ENCODE peak calls at places on chromosomes 2 and 18, in nine cellular contexts. S is NCI-H146; I is fibroblast of the conjunctiva; R is HFFc6; F is activated CD4-positive, alpha-beta T cell treated with anti-CD3 and anti-CD28 coated beads, Interleukin-2, amount 10 ng/mL, durations not matched to agents 7 days and 5 days; B is GM10248; P is stimulated activated CD4-positive, alpha-beta T cell treated with anti-CD3 and anti-CD28 coated beads, Interleukin-15, amount 100 ng/mL, for 1 hour; J is RWPE2; V is WTC11. K is an unnamed sample.
A peak's percentile ranks its signal among the peaks of the same experiment; 100 is the strongest.

GRCh38 chr2:74878551-74878950 is 44.6 kb downstream of the HK2 start:
- DNase-seq in I (no peak), B (no peak), P (no peak), V (no peak), J (no peak), F (no peak), S (no peak), R (no peak), K (no peak)

GRCh38 chr18:25348361-25349130 is 3.4 kb downstream of the ZNF521 start:
- DNase-seq in J (no peak), R (no peak), F (no peak), V (no peak), S (no peak), P (no peak), I (no peak), B (no peak), K (no peak)

GRCh38 chr2:201656102-201656501 is 12.8 kb upstream of the TMEM237 start:
- DNase-seq in I (no peak), R (no peak), S (no peak), J (no peak), P (no peak), V (no peak), B (no peak), F (no peak), K (no peak)

GRCh38 chr2:238176565-238176964 is 17.8 kb downstream of the ERFE start:
- DNase-seq in R (no peak), J (no peak), P (no peak), S (no peak), B (no peak), I (peak; percentile 57), V (no peak), F (no peak), K (no peak)

GRCh38 chr2:69616755-69617154 is 26.8 kb downstream of the AAK1 start:
- DNase-seq in V (no peak), S (no peak), P (peak; percentile 7), J (no peak), F (peak; percentile 43), B (peak; percentile 34), R (no peak), I (no peak), K (no peak)

GRCh38 chr2:63218800-63219511 is 168.3 kb downstream of the OTX1 start:
- DNase-seq in B (no peak), V (no peak), R (no peak), J (no peak), F (no peak), P (no peak), I (no peak), S (no peak), K (no peak)

GRCh38 chr2:215885621-215886020 is 127.7 kb downstream of the MREG start:
- DNase-seq in I (no peak), F (no peak), V (no peak), P (no peak), S (no peak), B (no peak), J (no peak), R (no peak), K (no peak)

GRCh38 chr2:55431982-55432627 is 12.4 kb upstream of the CCDC88A start:
- DNase-seq in R (peak; percentile 34), J (no peak), I (peak; percentile 44), F (no peak), S (no peak), V (no peak), B (peak; percentile 45), P (no peak), K (no peak)

GRCh38 chr18:76390452-76391035 is 104.5 kb downstream of the ZNF516 start:
- DNase-seq in B (no peak), R (no peak), F (no peak), P (no peak), V (no peak), S (peak; percentile 53), I (no peak), J (no peak), K (no peak)

GRCh38 chr2:198905881-198906612 is 551.7 kb downstream of the SATB2 start:
- DNase-seq in J (no peak), I (no peak), V (no peak), R (no peak), F (no peak), S (no peak), B (peak; percentile 10), P (no peak), K (no peak)

GRCh38 chr18:69574401-69574800 is 173.7 kb downstream of the DOK6 start:
- DNase-seq in B (no peak), P (no peak), S (no peak), V (no peak), J (no peak), I (no peak), F (no peak), R (no peak), K (no peak)

GRCh38 chr2:18976112-18976961 is 382.1 kb downstream of the OSR1 start:
- DNase-seq in B (no peak), V (no peak), R (peak; percentile 82), I (peak; percentile 80), P (no peak), F (no peak), J (no peak), S (no peak), K (no peak)

GRCh38 chr2:129456681-129457080 is 522.8 kb upstream of the RAB6C start:
- DNase-seq in S (no peak), V (no peak), I (no peak), J (no peak), B (no peak), P (no peak), F (no peak), R (no peak), K (no peak)

GRCh38 chr18:21272016-21272582 is 30.1 kb downstream of the GREB1L start:
- DNase-seq in V (no peak), P (no peak), I (no peak), R (no peak), B (no peak), J (no peak), S (no peak), F (no peak), K (no peak)

GRCh38 chr2:939936-940620 is 10.6 kb upstream of the SNTG2 start:
- DNase-seq in B (no peak), R (no peak), J (no peak), S (no peak), F (no peak), V (no peak), I (peak; percentile 32), P (no peak), K (no peak)

GRCh38 chr2:113770929-113771328 is 14.5 kb upstream of the SLC35F5 start:
- DNase-seq in J (no peak), V (peak; percentile 54), S (no peak), P (no peak), F (no peak), I (no peak), B (no peak), R (no peak), K (no peak)

GRCh38 chr2:30147715-30148611 is 1.2 kb downstream of the YPEL5 start:
- DNase-seq in R (peak; percentile 30), S (peak; percentile 60), J (peak; percentile 71), I (no peak), V (peak; percentile 78), F (peak; percentile 77), P (peak; percentile 62), B (peak; percentile 86), K (peak; percentile 93)

GRCh38 chr18:57677289-57678211 is 55.9 kb upstream of the NARS1 start:
- DNase-seq in S (no peak), J (no peak), B (no peak), I (no peak), P (no peak), V (no peak), R (no peak), F (no peak), K (no peak)

GRCh38 chr2:235765181-235765820 is 271.5 kb downstream of the AGAP1 start:
- DNase-seq in R (peak; percentile 35), P (no peak), F (no peak), V (no peak), I (peak; percentile 41), J (no peak), S (no peak), B (no peak), K (no peak)

GRCh38 chr2:74174909-74175308 is 3.8 kb downstream of the MOB1A start:
- DNase-seq in R (no peak), F (no peak), I (no peak), P (no peak), S (no peak), B (no peak), J (no peak), V (no peak), K (no peak)

GRCh38 chr2:190365499-190366204 is 22.3 kb downstream of the INPP1 start:
- DNase-seq in B (no peak), S (peak; percentile 7), V (no peak), P (no peak), F (no peak), J (no peak), R (no peak), I (no peak), K (no peak)

GRCh38 chr18:79123948-79124347 is 54.8 kb downstream of the ATP9B start:
- DNase-seq in P (no peak), J (no peak), F (no peak), B (no peak), S (no peak), R (peak; percentile 10), V (no peak), I (no peak), K (no peak)

GRCh38 chr2:153455856-153456255 is 22.7 kb downstream of the RPRM start:
- DNase-seq in F (no peak), S (no peak), J (no peak), I (no peak), V (peak; percentile 36), R (no peak), B (no peak), P (no peak), K (no peak)

GRCh38 chr2:31421634-31422033 is 7.1 kb upstream of the XDH start:
- DNase-seq in B (no peak), P (no peak), R (no peak), F (no peak), S (no peak), I (no peak), J (no peak), V (no peak), K (no peak)

GRCh38 chr18:55416791-55417190 is 171.2 kb downstream of the TCF4 start:
- DNase-seq in S (no peak), B (no peak), P (no peak), F (no peak), V (no peak), J (no peak), R (no peak), I (no peak), K (no peak)

GRCh38 chr2:47617028-47617427 is 165.9 kb upstream of the MSH6 start:
- DNase-seq in S (no peak), B (no peak), I (no peak), R (no peak), P (no peak), F (no peak), J (no peak), V (no peak), K (no peak)